ENCODE peak calls at places on chromosomes 6 and 20, in eight cellular contexts. C is fibroblast of the aortic adventitia; X is tibial nerve; D is CD8-positive, alpha-beta T cell; L is HCT116; G is upper lobe of right lung; M is osteocyte; Z is SK-N-SH. Y is an unnamed sample.

GRCh38 chr20:57656821-57657536 is 36.8 kb upstream of the ZBP1 start:
- DNase-seq in L (no peak), D (no peak), X (no peak), C (no peak), G (peak), M (peak), Z (peak), Y (no peak)

GRCh38 chr6:170251776-170252571 is 38.9 kb downstream of the DLL1 start:
- DNase-seq in X (no peak), Z (no peak), D (no peak), G (no peak), M (no peak), C (no peak), L (no peak), Y (no peak)

GRCh38 chr20:10306440-10307358 is 88.1 kb downstream of the SNAP25 start:
- DNase-seq in G (no peak), L (no peak), X (no peak), Z (no peak), C (peak), M (no peak), D (no peak), Y (no peak)

GRCh38 chr20:4776079-4776630 is 54.4 kb downstream of the PRND start:
- DNase-seq in G (no peak), Z (no peak), C (no peak), M (no peak), X (no peak), D (no peak), L (no peak), Y (no peak)

GRCh38 chr6:52790841-52791240 is 12.8 kb downstream of the GSTA1 start:
- DNase-seq in L (no peak), D (no peak), M (no peak), G (no peak), X (no peak), Z (no peak), C (no peak), Y (no peak)

GRCh38 chr6:1372690-1373089 is 16.7 kb upstream of the FOXF2 start:
- DNase-seq in M (no peak), X (no peak), L (no peak), G (no peak), Z (no peak), D (no peak), C (no peak), Y (no peak)

GRCh38 chr6:80357674-80358073 is 251.2 kb downstream of the BCKDHB start:
- DNase-seq in G (no peak), M (no peak), L (no peak), D (no peak), X (no peak), Z (no peak), C (peak), Y (no peak)

GRCh38 chr6:159203304-159204005 is 34.3 kb downstream of the FNDC1 start:
- DNase-seq in L (no peak), D (no peak), G (no peak), X (no peak), C (peak), M (no peak), Z (no peak), Y (no peak)

GRCh38 chr20:44660506-44660905 is 9.0 kb upstream of the ADA start:
- DNase-seq in M (no peak), G (no peak), L (no peak), D (no peak), Z (no peak), C (no peak), X (no peak), Y (no peak)

GRCh38 chr6:32092760-32093497 is 16.2 kb downstream of the TNXB start:
- DNase-seq in D (no peak), G (peak), M (no peak), L (no peak), C (peak), X (no peak), Z (no peak), Y (no peak)

GRCh38 chr20:3238616-3239025 is 369 bp downstream of the SLC4A11 start:
- DNase-seq in C (peak), Z (no peak), X (no peak), D (peak), G (no peak), L (no peak), M (no peak), Y (peak)

GRCh38 chr20:48983423-48984400 is 62.2 kb downstream of the ARFGEF2 start:
- DNase-seq in L (no peak), D (no peak), M (no peak), C (peak), G (no peak), X (no peak), Z (peak), Y (no peak)

GRCh38 chr6:150363733-150364132 is 5.1 kb upstream of the IYD start:
- DNase-seq in M (peak), Z (no peak), D (no peak), X (no peak), G (no peak), C (no peak), L (no peak), Y (no peak)

GRCh38 chr20:5719861-5720401 is 30.3 kb upstream of the SHLD1 start:
- DNase-seq in D (no peak), G (no peak), C (peak), M (no peak), L (no peak), Z (no peak), X (no peak), Y (no peak)

GRCh38 chr20:51354769-51355319 is 187.7 kb downstream of the NFATC2 start:
- DNase-seq in G (peak), D (no peak), C (no peak), X (no peak), M (no peak), Z (no peak), L (no peak), Y (no peak)

GRCh38 chr6:11036977-11037430 is 7.1 kb downstream of the ELOVL2 start:
- DNase-seq in L (no peak), X (no peak), G (no peak), D (no peak), Z (no peak), C (no peak), M (no peak), Y (no peak)

GRCh38 chr6:83221302-83221701 is 28.1 kb downstream of the RWDD2A start:
- DNase-seq in G (no peak), D (no peak), X (no peak), M (no peak), Z (no peak), C (peak), L (no peak), Y (no peak)

GRCh38 chr6:129635396-129636164 is 74.4 kb downstream of the ARHGAP18 start:
- DNase-seq in G (no peak), Z (no peak), M (no peak), D (no peak), C (peak), L (no peak), X (no peak), Y (no peak)

GRCh38 chr20:23541330-23541729 is 27.0 kb downstream of the CST9L start:
- DNase-seq in X (no peak), Z (no peak), L (no peak), M (no peak), D (no peak), G (no peak), C (no peak), Y (no peak)

GRCh38 chr6:16080204-16080603 is 48.7 kb upstream of the MYLIP start:
- DNase-seq in C (no peak), D (no peak), L (no peak), G (no peak), X (no peak), Z (no peak), M (no peak), Y (no peak)

GRCh38 chr6:169038691-169039090 is 215.0 kb downstream of the THBS2 start:
- DNase-seq in L (no peak), G (no peak), D (no peak), X (no peak), M (no peak), Z (no peak), C (no peak), Y (no peak)

GRCh38 chr6:169035381-169036280 is 218.0 kb downstream of the THBS2 start:
- DNase-seq in X (no peak), Z (peak), L (no peak), D (no peak), G (peak), M (peak), C (peak), Y (no peak)

GRCh38 chr6:169029861-169030260 is 223.8 kb downstream of the THBS2 start:
- DNase-seq in D (no peak), M (peak), X (no peak), Z (peak), L (no peak), G (no peak), C (peak), Y (no peak)

DNA sequence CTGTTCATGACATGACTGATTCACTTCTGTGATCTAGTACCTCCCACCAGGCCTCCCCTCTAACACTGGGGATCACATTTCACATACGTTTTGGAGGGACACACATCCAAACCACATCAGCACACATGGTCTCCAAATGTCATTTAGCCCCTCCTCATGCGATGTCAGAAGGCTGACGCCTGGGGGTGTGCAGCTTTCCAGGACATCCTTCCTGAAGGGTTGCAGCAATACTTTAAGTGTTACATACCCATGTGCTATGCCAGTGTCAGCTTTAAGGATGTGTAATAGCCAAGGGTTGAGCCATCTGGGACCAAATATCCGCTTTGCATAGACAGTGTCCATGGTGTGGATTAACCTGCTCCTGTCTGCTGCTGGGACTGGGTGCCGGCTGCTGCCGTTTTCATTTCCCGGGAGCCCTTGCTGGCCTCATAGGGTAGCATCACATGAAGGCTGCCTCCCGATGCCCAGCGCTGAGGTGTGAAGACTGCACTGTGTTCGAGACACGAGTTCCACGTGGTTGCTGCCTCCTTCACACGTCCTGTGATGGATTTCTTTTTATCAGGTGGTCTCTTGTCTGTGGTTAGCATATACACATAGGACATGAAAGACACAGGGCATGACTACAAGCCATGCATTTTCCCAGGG is 219.0 kb downstream of the THBS2 start:
- DNase-seq in M (peak), C (peak), Z (no peak), X (no peak), D (no peak), G (peak), L (no peak), Y (no peak)
- TF ChIP-seq CTCF in M (no peak), C (no peak), Z (no peak), X (no peak), D (no peak), G (no peak), L (no peak), Y (no peak)

GRCh38 chr6:35752330-35752729 is 15.5 kb downstream of the ARMC12 start:
- DNase-seq in G (no peak), Z (no peak), X (no peak), M (no peak), L (no peak), D (no peak), C (no peak), Y (no peak)

GRCh38 chr6:35745480-35745879 is 8.6 kb downstream of the ARMC12 start:
- DNase-seq in D (no peak), M (no peak), C (no peak), Z (no peak), X (no peak), L (no peak), G (no peak), Y (no peak)

GRCh38 chr6:35751594-35751993 is 14.8 kb downstream of the ARMC12 start:
- DNase-seq in X (no peak), C (no peak), Z (no peak), D (no peak), L (no peak), G (no peak), M (no peak), Y (no peak)

GRCh38 chr6:35750557-35750956 is 13.7 kb downstream of the ARMC12 start:
- DNase-seq in L (no peak), Z (no peak), X (no peak), G (no peak), C (no peak), M (no peak), D (no peak), Y (no peak)

DNA sequence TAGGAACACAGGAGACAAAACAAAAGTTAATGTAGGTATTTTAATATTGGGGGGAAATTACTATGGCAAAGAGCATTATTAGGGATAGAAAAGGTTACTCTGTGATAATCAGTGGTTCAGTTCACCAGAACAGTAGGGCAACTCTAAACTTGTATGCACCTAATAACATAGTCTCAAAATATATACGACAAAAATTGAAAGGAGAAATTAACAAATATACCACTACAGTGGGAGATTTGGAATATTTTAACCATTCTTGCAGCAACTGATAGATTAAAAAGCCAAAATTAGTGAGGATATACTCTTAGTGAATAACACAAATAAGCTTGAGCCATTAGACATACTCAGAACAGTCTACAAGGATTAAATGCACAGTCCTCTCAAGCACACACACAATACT is 11.0 kb downstream of the ARMC12 start:
- DNase-seq in M (no peak), C (no peak), G (no peak), X (no peak), D (no peak), L (no peak), Z (no peak), Y (no peak)
- TF ChIP-seq CTCF in M (no peak), C (no peak), G (no peak), X (no peak), D (no peak), L (no peak), Z (no peak), Y (no peak)

DNA sequence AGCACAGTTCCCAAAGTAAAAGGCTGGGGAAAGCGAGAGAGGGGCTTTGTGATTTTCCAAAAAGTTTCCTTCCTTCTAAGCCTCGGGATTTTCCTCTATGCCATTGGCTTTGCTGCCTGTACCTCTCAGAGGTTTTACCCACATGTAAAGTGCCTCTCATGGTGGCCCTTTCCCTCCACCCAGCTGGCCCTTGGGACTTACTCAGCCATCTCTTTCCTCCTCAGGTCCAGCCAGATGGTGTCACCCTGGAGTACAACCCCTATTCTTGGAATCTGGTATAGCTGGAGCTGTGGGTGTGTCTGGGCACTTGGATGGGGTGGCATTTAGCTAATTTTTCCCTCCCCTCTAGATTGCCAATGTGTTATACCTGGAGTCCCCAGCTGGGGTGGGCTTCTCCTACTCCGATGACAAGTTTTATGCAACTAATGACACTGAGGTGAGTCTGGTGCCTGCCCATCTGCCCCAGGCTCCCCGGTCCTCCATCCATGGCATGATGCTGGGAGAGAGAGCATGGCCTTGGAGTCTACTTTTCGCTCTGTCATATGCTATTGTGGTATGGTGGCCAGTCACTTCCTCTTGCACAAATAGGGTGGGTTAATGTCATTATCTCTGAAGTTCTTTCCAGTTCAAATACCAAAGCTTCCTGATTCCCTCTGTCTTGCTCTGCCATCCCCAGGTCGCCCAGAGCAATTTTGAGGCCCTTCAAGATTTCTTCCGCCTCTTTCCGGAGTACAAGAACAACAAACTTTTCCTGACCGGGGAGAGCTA is 1.1 kb downstream of the CTSA start:
- DNase-seq in M (no peak), C (peak), G (no peak), Z (peak), D (no peak), X (no peak), L (no peak), Y (no peak)
- TF ChIP-seq CTCF in M (peak), C (peak), G (peak), Z (peak), D (no peak), X (no peak), L (peak), Y (no peak)

GRCh38 chr6:2783188-2783957 is 18.2 kb downstream of the WRNIP1 start:
- DNase-seq in L (no peak), G (no peak), D (no peak), M (no peak), Z (no peak), X (no peak), C (peak), Y (no peak)
- TF ChIP-seq CTCF in L (no peak), G (no peak), D (no peak), M (no peak), Z (no peak), X (no peak), C (no peak), Y (no peak)

GRCh38 chr20:46649965-46650542 is 1.2 kb downstream of the SLC13A3 start:
- DNase-seq in Z (no peak), X (no peak), C (no peak), G (no peak), L (no peak), M (peak), D (no peak), Y (no peak)

GRCh38 chr20:46649650-46649949 is 1.7 kb downstream of the SLC13A3 start:
- DNase-seq in D (no peak), C (no peak), M (no peak), Z (no peak), X (no peak), L (no peak), G (no peak), Y (no peak)

GRCh38 chr20:46650575-46651090 is 626 bp downstream of the SLC13A3 start:
- DNase-seq in X (no peak), G (no peak), Z (no peak), M (no peak), D (no peak), L (no peak), C (no peak), Y (no peak)

GRCh38 chr20:46652699-46653098 is 1.4 kb upstream of the SLC13A3 start:
- DNase-seq in X (no peak), G (no peak), D (no peak), L (no peak), C (peak), Z (no peak), M (no peak), Y (no peak)

GRCh38 chr20:46651091-46651962 is at the start of gene SLC13A3:
- DNase-seq in M (peak), C (no peak), G (no peak), Z (peak), X (no peak), L (no peak), D (no peak), Y (peak)
- TF ChIP-seq CTCF in M (no peak), C (no peak), G (no peak), Z (no peak), X (no peak), L (no peak), D (no peak), Y (no peak)

DNA sequence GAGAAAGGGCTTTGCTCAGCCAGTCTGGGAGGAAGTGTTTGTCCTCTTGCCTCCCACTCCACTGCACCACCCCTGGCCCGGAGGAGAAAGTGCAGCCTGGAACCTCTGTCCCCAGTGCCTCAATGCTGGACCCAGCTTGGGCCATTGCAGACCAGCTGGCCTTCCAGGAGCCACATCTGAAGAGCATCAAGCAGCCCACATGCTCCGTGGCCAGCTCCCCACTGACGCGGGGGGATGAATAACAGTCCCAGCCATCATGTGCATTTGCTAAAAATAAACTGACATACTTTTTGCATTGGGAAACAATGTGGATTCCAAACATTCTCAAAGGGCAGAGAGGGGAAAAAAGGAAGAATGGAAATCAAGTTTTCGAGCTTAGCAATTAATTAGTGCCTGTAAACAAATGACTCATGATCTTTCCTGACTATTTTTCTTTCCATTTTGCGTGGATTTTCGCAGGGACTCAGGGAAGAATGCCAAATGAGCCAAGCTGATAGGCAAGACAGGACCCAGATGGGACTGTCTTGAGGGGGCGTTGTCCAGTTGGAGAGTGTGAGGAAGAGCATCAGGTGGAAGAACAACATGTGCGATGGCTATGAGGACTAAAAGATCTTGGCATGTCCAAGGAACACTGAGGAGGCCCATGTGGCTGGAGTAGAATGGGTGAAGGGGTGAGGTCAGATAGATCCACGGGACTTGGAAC is 34.1 kb downstream of the CEBPB start:
- DNase-seq in X (peak), M (no peak), G (peak), L (no peak), D (no peak), Z (no peak), C (peak), Y (no peak)
- TF ChIP-seq CTCF in X (peak), M (no peak), G (peak), L (peak), D (no peak), Z (peak), C (peak), Y (no peak)

GRCh38 chr6:121994936-121995335 is 404.5 kb upstream of the HSF2 start:
- DNase-seq in C (no peak), G (no peak), M (no peak), Z (no peak), D (no peak), X (no peak), L (no peak), Y (no peak)

GRCh38 chr6:121998631-121999030 is 400.8 kb upstream of the HSF2 start:
- DNase-seq in C (no peak), M (no peak), L (no peak), Z (no peak), D (no peak), G (no peak), X (no peak), Y (no peak)

DNA sequence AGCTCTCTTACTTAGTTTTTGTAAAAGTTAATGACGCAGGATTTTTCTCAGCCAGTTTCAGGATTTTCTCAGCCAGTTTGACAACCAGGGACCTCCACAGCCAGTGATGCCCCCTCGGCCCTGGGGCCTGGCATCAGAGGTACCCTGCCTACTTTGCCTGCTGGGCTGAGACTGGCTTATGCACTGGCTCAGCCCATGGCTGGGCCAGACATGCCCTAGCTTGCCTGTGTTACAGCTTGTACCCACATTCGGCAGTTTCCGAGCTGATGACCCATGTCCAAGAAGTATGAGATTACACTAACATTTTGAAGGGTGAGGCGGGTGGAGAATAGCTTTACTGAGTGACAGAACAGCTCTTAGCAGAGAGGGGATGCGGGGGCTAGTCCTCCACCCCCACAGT is 406.1 kb upstream of the HSF2 start:
- DNase-seq in D (no peak), M (no peak), X (no peak), Z (no peak), L (no peak), G (no peak), C (no peak), Y (no peak)
- TF ChIP-seq CTCF in D (no peak), M (no peak), X (no peak), Z (no peak), L (no peak), G (no peak), C (no peak), Y (no peak)

Y was measured in nephron progenitor cell.